ENCODE peak calls at places on chromosomes 5 and 9, in five cellular contexts. N is AG04450, Y is IMR-90, Z is AG10803, T is GM06990. A is an unnamed sample.

GRCh38 chr9:34206561-34206960 is 27.7 kb downstream of the UBAP1 start:
- DNase-seq in T (no peak), Y (no peak), N (no peak), Z (no peak), A (no peak)

GRCh38 chr5:55850839-55851674 is at the start of gene IL31RA:
- DNase-seq in Y (peak; percentile 92), N (peak; percentile 53), T (no peak), Z (peak; percentile 75), A (peak; percentile 67)

GRCh38 chr9:107174441-107174840 is 108.6 kb upstream of the RAD23B start:
- DNase-seq in T (no peak), N (no peak), Y (no peak), Z (peak; percentile 49), A (no peak)

GRCh38 chr9:137319976-137320551 is 18.0 kb upstream of the NRARP start:
- DNase-seq in Y (no peak), T (peak; percentile 12), Z (no peak), N (no peak), A (no peak)

GRCh38 chr5:25345240-25345771 is 700.5 kb upstream of the CDH10 start:
- DNase-seq in Z (no peak), Y (no peak), T (no peak), N (no peak), A (no peak)

GRCh38 chr5:65823174-65823573 is 101.2 kb downstream of the NLN start:
- DNase-seq in N (no peak), Y (peak; percentile 23), T (no peak), Z (peak; percentile 34), A (no peak)

GRCh38 chr5:14683906-14684455 is 19.5 kb downstream of the OTULIN start:
- DNase-seq in N (no peak), T (no peak), Y (no peak), Z (no peak), A (no peak)

GRCh38 chr9:81616141-81616540 is 73.2 kb downstream of the TLE1 start:
- DNase-seq in T (no peak), Z (no peak), N (no peak), Y (no peak), A (no peak)

GRCh38 chr9:15115702-15116639 is 191.0 kb downstream of the TTC39B start:
- DNase-seq in T (no peak), N (no peak), Y (no peak), Z (no peak), A (no peak)

GRCh38 chr5:40046792-40047191 is 622.0 kb upstream of the DAB2 start:
- DNase-seq in T (no peak), N (no peak), Y (peak; percentile 12), Z (peak; percentile 39), A (no peak)

GRCh38 chr9:85001925-85002324 is 332.4 kb downstream of the NTRK2 start:
- DNase-seq in Z (no peak), N (no peak), Y (no peak), T (no peak), A (no peak)

GRCh38 chr9:131554865-131555351 is 9.6 kb downstream of the PRRT1B start:
- DNase-seq in T (no peak), Y (no peak), N (no peak), Z (no peak), A (no peak)

GRCh38 chr5:88484367-88484766 is 215.7 kb upstream of the TMEM161B start:
- DNase-seq in N (no peak), Y (no peak), T (no peak), Z (no peak), A (no peak)

GRCh38 chr5:72467987-72468386 is 39.2 kb downstream of the ZNF366 start:
- DNase-seq in N (no peak), Z (peak; percentile 72), Y (peak; percentile 40), T (no peak), A (peak; percentile 59)

GRCh38 chr9:130194406-130194932 is 22.3 kb downstream of the NCS1 start:
- DNase-seq in T (no peak), Z (no peak), N (no peak), Y (no peak), A (no peak)

GRCh38 chr5:163385824-163386223 is 51.6 kb upstream of the CCNG1 start:
- DNase-seq in Y (no peak), N (no peak), Z (no peak), T (no peak), A (no peak)

GRCh38 chr5:4518924-4519660 is 621.0 kb upstream of the ADAMTS16 start:
- DNase-seq in T (no peak), N (no peak), Y (no peak), Z (no peak), A (no peak)

GRCh38 chr9:130220351-130220750 is 45.2 kb upstream of the HMCN2 start:
- DNase-seq in Z (peak; percentile 49), Y (peak; percentile 72), T (no peak), N (peak; percentile 46), A (no peak)

GRCh38 chr5:160310140-160310909 is 2.0 kb downstream of the CCNJL start:
- DNase-seq in Y (no peak), N (no peak), T (no peak), Z (no peak), A (no peak)

GRCh38 chr5:158320178-158320674 is 461.3 kb upstream of the CLINT1 start:
- DNase-seq in T (no peak), Z (no peak), Y (no peak), N (no peak), A (no peak)

GRCh38 chr5:143729334-143729946 is 82.5 kb upstream of the HMHB1 start:
- DNase-seq in Z (no peak), T (no peak), N (no peak), Y (no peak), A (no peak)

GRCh38 chr9:126704157-126704941 is 90.6 kb downstream of the LMX1B start:
- DNase-seq in Y (peak; percentile 46), N (no peak), T (no peak), Z (peak; percentile 16), A (no peak)

GRCh38 chr9:93946338-93946712 is 8.8 kb downstream of the BARX1 start:
- DNase-seq in T (no peak), N (no peak), Y (no peak), Z (no peak), A (no peak)

GRCh38 chr5:58972301-58972700 is 389.4 kb downstream of the RAB3C start:
- DNase-seq in T (no peak), Z (peak; percentile 8), Y (peak; percentile 3), N (no peak), A (no peak)

GRCh38 chr5:81850932-81851331 is 100.0 kb upstream of the SSBP2 start:
- DNase-seq in N (no peak), T (no peak), Z (peak; percentile 25), Y (no peak), A (no peak)

GRCh38 chr9:129070670-129071525 is 10.0 kb upstream of the DOLPP1 start:
- DNase-seq in Y (no peak), Z (no peak), N (no peak), T (no peak), A (no peak)

GRCh38 chr9:129073404-129073803 is 7.5 kb upstream of the DOLPP1 start:
- DNase-seq in T (no peak), Z (no peak), Y (no peak), N (no peak), A (no peak)

GRCh38 chr9:129069825-129070473 is 11.0 kb upstream of the DOLPP1 start:
- DNase-seq in N (no peak), Y (no peak), T (no peak), Z (no peak), A (no peak)

GRCh38 chr9:129072171-129072570 is 8.7 kb upstream of the DOLPP1 start:
- DNase-seq in Z (no peak), T (no peak), Y (no peak), N (no peak), A (no peak)

DNA sequence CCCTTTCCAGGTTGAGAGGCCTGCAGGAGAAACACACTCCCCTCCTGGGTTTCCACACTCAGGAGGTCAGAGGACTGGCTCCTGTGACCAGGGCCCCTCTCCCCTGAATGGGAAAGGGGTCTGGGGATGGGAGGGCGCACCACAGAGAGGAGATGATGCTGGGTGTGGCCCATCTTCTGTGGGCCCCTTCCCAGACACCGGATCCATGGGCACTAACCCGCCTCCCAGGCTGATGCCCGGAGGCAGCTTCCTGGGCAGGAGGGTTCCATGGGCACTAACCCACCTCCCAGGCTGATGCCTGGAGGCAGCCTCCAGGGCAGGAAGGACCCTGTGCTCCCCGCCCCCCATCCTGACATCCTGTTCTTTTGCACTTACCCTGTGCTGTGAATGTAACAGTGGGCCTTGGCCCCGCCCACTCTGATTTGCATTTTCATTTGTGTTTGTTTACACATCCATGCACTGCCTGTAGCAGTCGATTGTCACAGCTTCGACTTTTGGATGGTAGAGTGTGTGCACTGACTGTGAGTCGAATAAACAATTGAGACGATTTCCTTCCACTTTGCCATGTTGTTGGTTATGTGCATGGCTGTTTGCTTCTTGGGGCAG is 9.3 kb upstream of the DOLPP1 start:
- DNase-seq in Z (no peak), T (no peak), Y (no peak), N (no peak), A (no peak)
- H3K4me3 ChIP-seq in Z (no peak overlapping the region), T (no peak overlapping the region), Y (no peak overlapping the region), N (no peak overlapping the region), A (no peak overlapping the region)

GRCh38 chr9:86637515-86637914 is 283.3 kb upstream of the TUT7 start:
- DNase-seq in Z (peak; percentile 38), Y (peak; percentile 39), N (no peak), T (peak; percentile 9), A (no peak)

GRCh38 chr9:86638109-86638508 is 283.9 kb upstream of the TUT7 start:
- DNase-seq in Y (no peak), Z (no peak), T (no peak), N (no peak), A (no peak)

GRCh38 chr9:86639287-86639686 is 285.1 kb upstream of the TUT7 start:
- DNase-seq in Y (no peak), N (no peak), Z (no peak), T (no peak), A (no peak)

GRCh38 chr9:86641970-86642369 is 287.8 kb upstream of the TUT7 start:
- DNase-seq in Y (no peak), Z (no peak), T (no peak), N (no peak), A (no peak)

DNA sequence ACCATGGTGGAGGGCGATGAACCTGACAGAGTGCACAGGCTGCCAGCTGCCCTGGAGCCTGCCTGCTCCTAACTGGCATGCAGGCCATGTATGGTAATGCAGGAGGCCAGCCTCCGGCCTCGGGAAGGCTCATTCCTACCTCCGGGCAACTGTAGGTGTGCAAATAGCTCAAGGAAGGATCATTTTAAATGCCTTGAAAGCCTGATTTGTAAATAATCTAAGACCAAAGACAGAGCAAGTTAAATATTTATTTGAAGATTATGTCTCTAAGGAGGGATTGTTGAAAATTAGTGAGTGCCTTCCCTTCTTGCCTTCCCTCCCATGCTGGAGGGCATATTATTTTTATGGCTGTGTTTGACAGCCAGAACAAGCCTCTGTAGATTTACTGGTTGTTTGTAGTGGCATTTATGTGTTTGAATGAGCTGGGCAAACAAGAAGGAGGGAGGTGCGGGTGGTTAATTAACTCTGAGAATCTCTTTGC is 285.7 kb upstream of the TUT7 start:
- DNase-seq in Y (no peak), T (no peak), N (no peak), Z (no peak), A (no peak)
- TF ChIP-seq CTCF in Y (no peak), T (no peak), N (peak; percentile 9), Z (no peak), A (peak; percentile 10)

GRCh38 chr9:121271368-121272351 is 3.7 kb downstream of the GSN start:
- DNase-seq in T (no peak), Z (peak; percentile 94), N (no peak), Y (peak; percentile 87), A (peak; percentile 40)
- H3K4me3 ChIP-seq in T (no peak overlapping the region), Z (peak overlapping the region; percentile 94), N (peak overlapping the region; percentile 47), Y (peak overlapping the region; percentile 2), A (peak overlapping the region; percentile 20)

DNA sequence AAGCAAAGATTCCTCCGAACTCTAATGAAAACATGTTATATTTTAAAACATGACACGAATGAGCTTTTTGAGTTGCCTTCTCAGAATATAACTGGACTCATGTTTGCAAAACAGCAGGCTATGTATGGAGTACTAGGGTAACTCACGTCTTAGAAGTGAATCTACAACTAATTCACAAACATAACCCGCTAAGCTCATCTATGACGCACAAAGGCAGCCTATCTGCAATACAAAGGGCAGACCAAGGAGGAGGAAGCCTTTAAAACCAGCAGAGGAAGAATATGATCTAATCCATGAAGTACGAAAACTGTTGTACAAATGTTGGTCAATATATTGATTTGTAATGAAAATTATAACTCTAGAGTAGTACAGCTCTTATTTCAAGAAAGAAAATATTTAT is 67.0 kb downstream of the CETN3 start:
- DNase-seq in N (no peak), T (no peak), Y (no peak), Z (no peak), A (no peak)
- TF ChIP-seq CTCF in N (no peak), T (no peak), Y (no peak), Z (no peak), A (no peak)